ENCODE peak calls at places on chromosomes 16 and 17, in eight cellular contexts. Q, J, E, O, T, Z, U and C are unnamed samples.
A peak's percentile ranks its signal among the peaks of the same experiment; 100 is the strongest.

GRCh38 chr16:10729649-10730048 is 14.0 kb upstream of the NUBP1 start:
- DNase-seq in U (no peak), Z (no peak), O (peak; percentile 89), T (no peak), E (peak; percentile 71), Q (no peak), J (no peak), C (no peak)

GRCh38 chr16:88746511-88746910 is 38.5 kb downstream of the PIEZO1 start:
- DNase-seq in U (no peak), E (no peak), T (no peak), Z (no peak), O (no peak), Q (peak; percentile 76), J (no peak), C (no peak)

GRCh38 chr17:28917465-28917864 is 14.6 kb upstream of the DHRS13 start:
- DNase-seq in E (no peak), Q (no peak), T (no peak), Z (no peak), J (no peak), O (no peak), U (no peak), C (no peak)

GRCh38 chr17:61196799-61197198 is 202.8 kb upstream of the TBX2 start:
- DNase-seq in T (no peak), O (no peak), E (no peak), Q (no peak), Z (no peak), U (no peak), J (no peak), C (no peak)

GRCh38 chr16:55490301-55490700 is 11.3 kb downstream of the MMP2 start:
- DNase-seq in Z (no peak), U (no peak), T (no peak), J (no peak), Q (no peak), O (no peak), E (no peak), C (no peak)

GRCh38 chr17:3712811-3713463 is 10.8 kb upstream of the HASPIN start:
- DNase-seq in U (no peak), E (no peak), Q (no peak), J (no peak), Z (no peak), O (no peak), T (no peak), C (no peak)

GRCh38 chr17:81867123-81867951 is 3.8 kb downstream of the ARHGDIA start:
- DNase-seq in J (no peak), Z (peak; percentile 52), U (no peak), E (no peak), O (peak; percentile 56), T (no peak), Q (no peak), C (no peak)

GRCh38 chr17:6755731-6756184 is at the start of gene XAF1:
- DNase-seq in O (no peak), U (peak; percentile 71), Z (peak; percentile 46), Q (peak; percentile 36), T (peak; percentile 71), J (no peak), E (no peak), C (no peak)

GRCh38 chr16:8184854-8185253 is 405.5 kb downstream of the TMEM114 start:
- DNase-seq in Z (no peak), T (no peak), Q (no peak), E (no peak), U (no peak), J (no peak), O (no peak), C (no peak)

GRCh38 chr16:82865412-82865811 is 238.6 kb downstream of the CDH13 start:
- DNase-seq in T (no peak), J (no peak), Q (no peak), U (no peak), O (no peak), Z (no peak), E (no peak), C (no peak)

GRCh38 chr17:1252203-1252608 is 18.0 kb upstream of the BHLHA9 start:
- DNase-seq in Q (no peak), Z (no peak), T (peak; percentile 69), O (no peak), E (no peak), J (no peak), U (no peak), C (no peak)

GRCh38 chr16:27365142-27366089 is 36.6 kb upstream of the IL21R start:
- DNase-seq in U (no peak), Q (no peak), O (peak; percentile 90), E (no peak), J (no peak), Z (no peak), T (no peak), C (no peak)

GRCh38 chr17:39820987-39821386 is 43.1 kb downstream of the IKZF3 start:
- DNase-seq in O (no peak), E (no peak), Z (no peak), J (no peak), U (no peak), T (no peak), Q (no peak), C (no peak)

GRCh38 chr17:19897108-19897854 is 29.5 kb upstream of the ULK2 start:
- DNase-seq in Z (peak; percentile 61), J (no peak), T (no peak), Q (peak; percentile 67), O (peak; percentile 85), E (no peak), U (no peak), C (no peak)

GRCh38 chr17:67487506-67487905 is 110.4 kb downstream of the PITPNC1 start:
- DNase-seq in O (no peak), U (no peak), Z (no peak), Q (no peak), J (no peak), E (no peak), T (no peak), C (no peak)

GRCh38 chr16:78211951-78212350 is 112.5 kb downstream of the WWOX start:
- DNase-seq in J (no peak), Q (no peak), Z (peak; percentile 44), E (no peak), U (peak; percentile 70), T (no peak), O (peak; percentile 85), C (no peak)

GRCh38 chr17:27633312-27634025 is 2.5 kb downstream of the LGALS9 start:
- DNase-seq in T (no peak), U (no peak), Z (no peak), Q (peak; percentile 62), J (no peak), O (no peak), E (no peak), C (no peak)

GRCh38 chr16:23089111-23089510 is 60.1 kb downstream of the USP31 start:
- DNase-seq in T (no peak), J (no peak), O (no peak), E (no peak), U (no peak), Z (no peak), Q (no peak), C (no peak)

GRCh38 chr16:23092801-23093117 is 56.5 kb downstream of the USP31 start:
- DNase-seq in Q (no peak), E (no peak), J (no peak), Z (no peak), O (no peak), T (no peak), U (no peak), C (no peak)

GRCh38 chr16:23088018-23088417 is 61.2 kb downstream of the USP31 start:
- DNase-seq in T (no peak), Q (no peak), Z (no peak), J (no peak), U (no peak), O (no peak), E (no peak), C (no peak)

GRCh38 chr16:23092072-23092800 is 57.0 kb downstream of the USP31 start:
- DNase-seq in E (no peak), Z (no peak), T (no peak), J (no peak), U (no peak), Q (no peak), O (no peak), C (no peak)
- H3K4me3 ChIP-seq in E (no peak overlapping the region), Z (no peak overlapping the region), T (no peak overlapping the region), J (no peak overlapping the region), U (no peak overlapping the region), Q (no peak overlapping the region), O (no peak overlapping the region), C (no peak overlapping the region)

GRCh38 chr16:57828272-57829161 is 26.2 kb upstream of the KIFC3 start:
- DNase-seq in Q (no peak), O (no peak), J (no peak), E (no peak), T (no peak), U (no peak), Z (no peak), C (no peak)
- TF ChIP-seq CTCF in Q (no peak), O (no peak), J (no peak), E (no peak), T (no peak), U (no peak), Z (no peak), C (no peak)

GRCh38 chr17:9206160-9206988 is 185.1 kb downstream of the NTN1 start:
- DNase-seq in Q (peak; percentile 59), T (no peak), U (no peak), O (no peak), Z (no peak), E (no peak), J (no peak), C (no peak)
- H3K4me3 ChIP-seq in Q (peak overlapping the region; percentile 15), T (peak overlapping the region; percentile 17), U (peak overlapping the region; percentile 17), O (peak overlapping the region; percentile 5), Z (no peak overlapping the region), E (no peak overlapping the region), J (peak overlapping the region; percentile 38), C (no peak overlapping the region)

GRCh38 chr17:46917516-46917915 is 5.4 kb upstream of the GOSR2 start:
- DNase-seq in O (no peak), Z (no peak), E (no peak), U (no peak), T (no peak), Q (no peak), J (no peak), C (no peak)
- TF ChIP-seq CTCF in O (no peak), Z (no peak), E (no peak), U (no peak), T (no peak), Q (no peak), J (no peak), C (no peak)

DNA sequence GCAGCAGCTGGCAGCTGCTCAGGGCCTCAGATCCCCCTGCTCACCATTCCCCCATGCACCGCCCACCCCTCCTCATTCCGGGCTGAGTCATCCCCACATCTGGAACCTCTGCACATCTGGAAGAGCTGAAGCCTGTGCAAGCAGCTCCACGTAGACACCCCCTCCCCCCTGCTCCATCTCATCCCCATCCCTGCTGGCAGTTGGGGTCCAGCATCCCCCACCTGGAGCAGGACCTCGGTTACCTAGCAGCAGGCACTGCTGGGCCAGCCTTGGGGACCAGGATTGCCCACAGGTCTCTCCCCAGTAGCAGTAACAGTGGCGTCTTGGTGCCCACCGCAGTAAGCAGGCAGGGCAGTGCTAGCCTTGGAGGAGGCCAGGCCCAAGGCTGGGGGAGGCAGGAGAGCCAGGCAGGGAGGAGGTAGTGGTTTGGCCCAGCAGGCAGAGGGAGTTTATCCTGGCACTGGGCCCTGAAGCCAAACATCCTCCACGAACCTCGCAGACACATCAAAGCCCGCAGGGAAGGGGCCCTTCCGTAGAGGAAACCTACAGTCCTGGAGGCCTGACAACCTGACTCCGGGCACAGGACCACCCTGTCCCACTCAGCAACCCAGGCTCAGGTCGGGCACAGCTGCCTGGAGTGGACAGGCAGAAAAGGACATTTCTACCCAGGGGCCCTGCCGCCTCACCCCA is 7.7 kb upstream of the TMEM92 start:
- DNase-seq in J (no peak), Z (peak; percentile 88), O (peak; percentile 93), Q (peak; percentile 86), U (peak; percentile 84), T (no peak), E (no peak), C (no peak)
- H3K4me3 ChIP-seq in J (peak overlapping the region; percentile 50), Z (no peak overlapping the region), O (no peak overlapping the region), Q (no peak overlapping the region), U (no peak overlapping the region), T (no peak overlapping the region), E (no peak overlapping the region), C (peak overlapping the region; percentile 59)

GRCh38 chr16:20624882-20625807 is 49.0 kb upstream of the ACSM2B start:
- DNase-seq in T (no peak), E (no peak), O (no peak), Q (no peak), U (no peak), Z (no peak), J (no peak), C (no peak)
- TF ChIP-seq CTCF in T (no peak), E (no peak), O (no peak), Q (no peak), U (peak; percentile 35), Z (no peak), J (no peak), C (no peak)